ENCODE peak calls at places on chromosomes 6 and 20, in ten cellular contexts. U is astrocyte of the spinal cord, I is HEK293T, M is Peyer's patch, R is AG09319, X is GM12865, W is HCT116, B is MCF 10A, Z is fibroblast of pulmonary artery, O is HL-60. D is an unnamed sample.
A peak's percentile ranks its signal among the peaks of the same experiment; 100 is the strongest.

GRCh38 chr6:166437661-166438060 is 54.9 kb upstream of the MPC1 start:
- DNase-seq in M (no peak), R (no peak), B (no peak), X (no peak), U (no peak), W (no peak), I (no peak), O (no peak), Z (no peak), D (no peak)

GRCh38 chr20:34516874-34517542 is 786 bp downstream of the DYNLRB1 start:
- DNase-seq in I (peak; percentile 39), B (peak; percentile 28), R (no peak), U (peak; percentile 22), W (no peak), X (peak; percentile 50), M (peak; percentile 61), O (peak; percentile 49), Z (peak; percentile 22), D (no peak)

GRCh38 chr20:5504061-5504739 is 187.4 kb upstream of the PROKR2 start:
- DNase-seq in O (no peak), I (no peak), B (no peak), Z (peak; percentile 53), X (peak; percentile 49), M (peak; percentile 68), W (no peak), U (peak; percentile 44), R (peak; percentile 7), D (peak; percentile 13)

GRCh38 chr20:58715709-58716475 is 23.3 kb downstream of the NPEPL1 start:
- DNase-seq in Z (no peak), B (no peak), R (no peak), W (no peak), X (no peak), M (peak; percentile 38), U (no peak), O (no peak), I (no peak), D (no peak)

GRCh38 chr6:18352842-18353241 is 34.3 kb upstream of the RNF144B start:
- DNase-seq in I (no peak), Z (no peak), M (no peak), X (peak; percentile 28), U (no peak), R (no peak), O (no peak), W (no peak), B (peak; percentile 97), D (no peak)

GRCh38 chr6:116969211-116969863 is 92.3 kb downstream of the RFX6 start:
- DNase-seq in Z (peak; percentile 64), W (peak; percentile 57), B (peak; percentile 74), X (peak; percentile 66), I (peak; percentile 69), O (peak; percentile 41), R (peak; percentile 14), M (peak; percentile 52), U (peak; percentile 50), D (peak; percentile 54)

GRCh38 chr20:62370807-62371587 is 3.9 kb upstream of the LAMA5 start:
- DNase-seq in M (no peak), W (no peak), I (no peak), O (no peak), X (no peak), R (no peak), Z (no peak), B (no peak), U (no peak), D (no peak)

GRCh38 chr6:134532694-134533624 is 215.0 kb upstream of the SGK1 start:
- DNase-seq in Z (no peak), R (no peak), U (no peak), W (no peak), I (no peak), B (no peak), X (no peak), M (peak; percentile 62), O (no peak), D (peak; percentile 28)

GRCh38 chr6:109258129-109258528 is 124.1 kb downstream of the CD164 start:
- DNase-seq in M (no peak), U (no peak), B (no peak), X (no peak), Z (no peak), R (no peak), O (no peak), W (no peak), I (no peak), D (no peak)

D was measured in MV-4-11.